ENCODE peak calls at places on chromosomes 4 and X, in five cellular contexts. M is H9; N is stimulated activated naive CD8-positive, alpha-beta T cell treated with anti-CD3 and anti-CD28 coated beads, Interleukin-15, amount 100 ng/mL, for 72 hours; Q is hypothalamus; R is lower lobe of right lung. A is an unnamed sample.

GRCh38 chrX:13081385-13082285 is 37.2 kb upstream of the FAM9C start:
- DNase-seq in M (no peak), N (no peak), Q (no peak), R (no peak), A (no peak)

GRCh38 chr4:53039741-53040458 is 177.8 kb downstream of the RASL11B start:
- DNase-seq in M (no peak), N (no peak), Q (no peak), R (no peak), A (no peak)

GRCh38 chrX:133097031-133097430 is at the start of gene USP26:
- DNase-seq in M (no peak), N (no peak), Q (no peak), R (no peak), A (no peak)

GRCh38 chr4:61575796-61576195 is 375.7 kb downstream of the ADGRL3 start:
- DNase-seq in M (no peak), N (no peak), Q (no peak), R (no peak), A (no peak)

GRCh38 chrX:128464091-128464490 is 411.9 kb upstream of the ACTRT1 start:
- DNase-seq in M (no peak), N (no peak), Q (no peak), R (no peak), A (no peak)

GRCh38 chr4:138107023-138107422 is 135.1 kb downstream of the SLC7A11 start:
- DNase-seq in M (no peak), N (no peak), Q (no peak), R (no peak), A (no peak)

GRCh38 chrX:19875051-19875432 is 12.4 kb downstream of the SH3KBP1 start:
- DNase-seq in M (no peak), N (no peak), Q (no peak), R (peak; percentile 43), A (no peak)

GRCh38 chr4:119501740-119502139 is 126.9 kb downstream of the PDE5A start:
- DNase-seq in M (no peak), N (no peak), Q (no peak), R (no peak), A (no peak)

GRCh38 chr4:22515888-22516541 is at the start of gene ADGRA3:
- DNase-seq in M (peak; percentile 79), N (peak; percentile 54), Q (peak; percentile 69), R (peak; percentile 78), A (peak; percentile 93)